ENCODE peak calls at places on chromosomes 7 and 10, in nine cellular contexts. One of them, this sample, is unnamed.
A peak's percentile ranks its signal among the peaks of the same experiment; 100 is the strongest.

GRCh38 chr7:4265056-4265455 is 417.0 kb upstream of the FOXK1 start:
- DNase-seq in ELF-1: peak; percentile 35
- DNase-seq in aorta: no peak
- DNase-seq in HS-5: no peak
- DNase-seq in 8988T: no peak
- DNase-seq in stimulated activated CD4-positive, alpha-beta T cell treated with anti-CD3 and anti-CD28 coated beads, Interleukin-2, amount 100 ng/mL, for 48 hours: no peak
- DNase-seq in activated CD4-positive, alpha-beta T cell treated with anti-CD3 and anti-CD28 coated beads for 36 hours: peak; percentile 17
- DNase-seq in neural crest cell: no peak
- DNase-seq in AG04450: no peak
- DNase-seq in this sample: no peak

GRCh38 chr7:117230276-117231046 is 92.4 kb downstream of the WNT2 start:
- DNase-seq in activated CD4-positive, alpha-beta T cell treated with anti-CD3 and anti-CD28 coated beads for 36 hours: no peak
- DNase-seq in 8988T: no peak
- DNase-seq in AG04450: peak; percentile 83
- DNase-seq in aorta: no peak
- DNase-seq in neural crest cell: no peak
- DNase-seq in ELF-1: no peak
- DNase-seq in HS-5: peak; percentile 48
- DNase-seq in stimulated activated CD4-positive, alpha-beta T cell treated with anti-CD3 and anti-CD28 coated beads, Interleukin-2, amount 100 ng/mL, for 48 hours: no peak
- DNase-seq in this sample: peak; percentile 95

GRCh38 chr7:14432936-14433335 is 443.5 kb upstream of the ETV1 start:
- DNase-seq in 8988T: no peak
- DNase-seq in ELF-1: peak; percentile 24
- DNase-seq in aorta: no peak
- DNase-seq in neural crest cell: no peak
- DNase-seq in stimulated activated CD4-positive, alpha-beta T cell treated with anti-CD3 and anti-CD28 coated beads, Interleukin-2, amount 100 ng/mL, for 48 hours: no peak
- DNase-seq in HS-5: no peak
- DNase-seq in activated CD4-positive, alpha-beta T cell treated with anti-CD3 and anti-CD28 coated beads for 36 hours: no peak
- DNase-seq in AG04450: no peak
- DNase-seq in this sample: no peak

GRCh38 chr7:121327671-121328070 is 1.1 kb upstream of the WNT16 start:
- DNase-seq in 8988T: no peak
- DNase-seq in ELF-1: no peak
- DNase-seq in neural crest cell: no peak
- DNase-seq in activated CD4-positive, alpha-beta T cell treated with anti-CD3 and anti-CD28 coated beads for 36 hours: no peak
- DNase-seq in HS-5: no peak
- DNase-seq in aorta: no peak
- DNase-seq in stimulated activated CD4-positive, alpha-beta T cell treated with anti-CD3 and anti-CD28 coated beads, Interleukin-2, amount 100 ng/mL, for 48 hours: no peak
- DNase-seq in AG04450: no peak
- DNase-seq in this sample: no peak

GRCh38 chr7:18262054-18262453 is 233.5 kb upstream of the HDAC9 start:
- DNase-seq in stimulated activated CD4-positive, alpha-beta T cell treated with anti-CD3 and anti-CD28 coated beads, Interleukin-2, amount 100 ng/mL, for 48 hours: no peak
- DNase-seq in neural crest cell: no peak
- DNase-seq in HS-5: no peak
- DNase-seq in 8988T: no peak
- DNase-seq in AG04450: no peak
- DNase-seq in activated CD4-positive, alpha-beta T cell treated with anti-CD3 and anti-CD28 coated beads for 36 hours: no peak
- DNase-seq in ELF-1: no peak
- DNase-seq in aorta: no peak
- DNase-seq in this sample: no peak

GRCh38 chr7:1192171-1192676 is 32.2 kb upstream of the ZFAND2A start:
- DNase-seq in ELF-1: no peak
- DNase-seq in aorta: no peak
- DNase-seq in AG04450: peak; percentile 76
- DNase-seq in stimulated activated CD4-positive, alpha-beta T cell treated with anti-CD3 and anti-CD28 coated beads, Interleukin-2, amount 100 ng/mL, for 48 hours: no peak
- DNase-seq in HS-5: peak; percentile 82
- DNase-seq in neural crest cell: no peak
- DNase-seq in activated CD4-positive, alpha-beta T cell treated with anti-CD3 and anti-CD28 coated beads for 36 hours: peak; percentile 46
- DNase-seq in 8988T: no peak
- DNase-seq in this sample: peak; percentile 81

GRCh38 chr10:3738855-3739350 is 46.1 kb downstream of the KLF6 start:
- DNase-seq in activated CD4-positive, alpha-beta T cell treated with anti-CD3 and anti-CD28 coated beads for 36 hours: no peak
- DNase-seq in ELF-1: no peak
- DNase-seq in 8988T: no peak
- DNase-seq in aorta: no peak
- DNase-seq in stimulated activated CD4-positive, alpha-beta T cell treated with anti-CD3 and anti-CD28 coated beads, Interleukin-2, amount 100 ng/mL, for 48 hours: no peak
- DNase-seq in AG04450: no peak
- DNase-seq in neural crest cell: no peak
- DNase-seq in HS-5: no peak
- DNase-seq in this sample: no peak

GRCh38 chr10:28075424-28075823 is 76.5 kb upstream of the ODAD2 start:
- DNase-seq in aorta: no peak
- DNase-seq in 8988T: no peak
- DNase-seq in neural crest cell: no peak
- DNase-seq in ELF-1: no peak
- DNase-seq in AG04450: no peak
- DNase-seq in activated CD4-positive, alpha-beta T cell treated with anti-CD3 and anti-CD28 coated beads for 36 hours: no peak
- DNase-seq in stimulated activated CD4-positive, alpha-beta T cell treated with anti-CD3 and anti-CD28 coated beads, Interleukin-2, amount 100 ng/mL, for 48 hours: no peak
- DNase-seq in HS-5: no peak
- DNase-seq in this sample: no peak

GRCh38 chr10:9211228-9211627 is 1156.7 kb downstream of the GATA3 start:
- DNase-seq in activated CD4-positive, alpha-beta T cell treated with anti-CD3 and anti-CD28 coated beads for 36 hours: no peak
- DNase-seq in ELF-1: no peak
- DNase-seq in 8988T: no peak
- DNase-seq in stimulated activated CD4-positive, alpha-beta T cell treated with anti-CD3 and anti-CD28 coated beads, Interleukin-2, amount 100 ng/mL, for 48 hours: no peak
- DNase-seq in HS-5: no peak
- DNase-seq in aorta: no peak
- DNase-seq in neural crest cell: no peak
- DNase-seq in AG04450: no peak
- DNase-seq in this sample: peak; percentile 22

GRCh38 chr10:47104101-47104707 is 193.0 kb downstream of the PTPN20 start:
- DNase-seq in aorta: no peak
- DNase-seq in ELF-1: no peak
- DNase-seq in HS-5: peak; percentile 16
- DNase-seq in neural crest cell: no peak
- DNase-seq in AG04450: peak; percentile 27
- DNase-seq in stimulated activated CD4-positive, alpha-beta T cell treated with anti-CD3 and anti-CD28 coated beads, Interleukin-2, amount 100 ng/mL, for 48 hours: no peak
- DNase-seq in 8988T: no peak
- DNase-seq in activated CD4-positive, alpha-beta T cell treated with anti-CD3 and anti-CD28 coated beads for 36 hours: no peak
- DNase-seq in this sample: peak; percentile 32

GRCh38 chr7:51150193-51150592 is 166.4 kb downstream of the COBL start:
- DNase-seq in aorta: no peak
- DNase-seq in AG04450: no peak
- DNase-seq in HS-5: no peak
- DNase-seq in stimulated activated CD4-positive, alpha-beta T cell treated with anti-CD3 and anti-CD28 coated beads, Interleukin-2, amount 100 ng/mL, for 48 hours: no peak
- DNase-seq in 8988T: no peak
- DNase-seq in ELF-1: no peak
- DNase-seq in neural crest cell: no peak
- DNase-seq in activated CD4-positive, alpha-beta T cell treated with anti-CD3 and anti-CD28 coated beads for 36 hours: no peak
- DNase-seq in this sample: no peak

GRCh38 chr7:94909023-94909466 is 1.7 kb downstream of the PPP1R9A start:
- DNase-seq in HS-5: no peak
- DNase-seq in aorta: no peak
- DNase-seq in stimulated activated CD4-positive, alpha-beta T cell treated with anti-CD3 and anti-CD28 coated beads, Interleukin-2, amount 100 ng/mL, for 48 hours: no peak
- DNase-seq in neural crest cell: no peak
- DNase-seq in AG04450: no peak
- DNase-seq in 8988T: no peak
- DNase-seq in ELF-1: no peak
- DNase-seq in activated CD4-positive, alpha-beta T cell treated with anti-CD3 and anti-CD28 coated beads for 36 hours: no peak
- DNase-seq in this sample: no peak

GRCh38 chr10:63798599-63799498 is 277.6 kb downstream of the REEP3 start:
- DNase-seq in 8988T: no peak
- DNase-seq in stimulated activated CD4-positive, alpha-beta T cell treated with anti-CD3 and anti-CD28 coated beads, Interleukin-2, amount 100 ng/mL, for 48 hours: no peak
- DNase-seq in neural crest cell: no peak
- DNase-seq in ELF-1: peak; percentile 4
- DNase-seq in aorta: peak; percentile 89
- DNase-seq in activated CD4-positive, alpha-beta T cell treated with anti-CD3 and anti-CD28 coated beads for 36 hours: peak; percentile 10
- DNase-seq in HS-5: peak; percentile 38
- DNase-seq in AG04450: peak; percentile 11
- DNase-seq in this sample: peak; percentile 96

GRCh38 chr7:81744389-81744788 is 25.5 kb downstream of the HGF start:
- DNase-seq in aorta: no peak
- DNase-seq in ELF-1: no peak
- DNase-seq in neural crest cell: no peak
- DNase-seq in 8988T: no peak
- DNase-seq in AG04450: no peak
- DNase-seq in HS-5: no peak
- DNase-seq in stimulated activated CD4-positive, alpha-beta T cell treated with anti-CD3 and anti-CD28 coated beads, Interleukin-2, amount 100 ng/mL, for 48 hours: no peak
- DNase-seq in activated CD4-positive, alpha-beta T cell treated with anti-CD3 and anti-CD28 coated beads for 36 hours: no peak
- DNase-seq in this sample: no peak

GRCh38 chr10:78367012-78367411 is 333.3 kb downstream of the RPS24 start:
- DNase-seq in neural crest cell: no peak
- DNase-seq in stimulated activated CD4-positive, alpha-beta T cell treated with anti-CD3 and anti-CD28 coated beads, Interleukin-2, amount 100 ng/mL, for 48 hours: no peak
- DNase-seq in ELF-1: peak; percentile 56
- DNase-seq in activated CD4-positive, alpha-beta T cell treated with anti-CD3 and anti-CD28 coated beads for 36 hours: no peak
- DNase-seq in HS-5: no peak
- DNase-seq in 8988T: no peak
- DNase-seq in AG04450: no peak
- DNase-seq in aorta: peak; percentile 65
- DNase-seq in this sample: no peak

GRCh38 chr10:32246685-32247084 is 100.3 kb downstream of the EPC1 start:
- DNase-seq in stimulated activated CD4-positive, alpha-beta T cell treated with anti-CD3 and anti-CD28 coated beads, Interleukin-2, amount 100 ng/mL, for 48 hours: no peak
- DNase-seq in activated CD4-positive, alpha-beta T cell treated with anti-CD3 and anti-CD28 coated beads for 36 hours: no peak
- DNase-seq in neural crest cell: no peak
- DNase-seq in HS-5: no peak
- DNase-seq in ELF-1: no peak
- DNase-seq in 8988T: no peak
- DNase-seq in AG04450: no peak
- DNase-seq in aorta: no peak
- DNase-seq in this sample: no peak

GRCh38 chr10:78552261-78552811 is 516.4 kb upstream of the ZMIZ1 start:
- DNase-seq in 8988T: no peak
- DNase-seq in activated CD4-positive, alpha-beta T cell treated with anti-CD3 and anti-CD28 coated beads for 36 hours: no peak
- DNase-seq in ELF-1: peak; percentile 45
- DNase-seq in aorta: peak; percentile 83
- DNase-seq in HS-5: no peak
- DNase-seq in neural crest cell: no peak
- DNase-seq in AG04450: peak; percentile 27
- DNase-seq in stimulated activated CD4-positive, alpha-beta T cell treated with anti-CD3 and anti-CD28 coated beads, Interleukin-2, amount 100 ng/mL, for 48 hours: no peak
- DNase-seq in this sample: peak; percentile 77

GRCh38 chr7:8638076-8638475 is 204.7 kb downstream of the NXPH1 start:
- DNase-seq in stimulated activated CD4-positive, alpha-beta T cell treated with anti-CD3 and anti-CD28 coated beads, Interleukin-2, amount 100 ng/mL, for 48 hours: no peak
- DNase-seq in ELF-1: no peak
- DNase-seq in activated CD4-positive, alpha-beta T cell treated with anti-CD3 and anti-CD28 coated beads for 36 hours: no peak
- DNase-seq in HS-5: no peak
- DNase-seq in neural crest cell: no peak
- DNase-seq in 8988T: no peak
- DNase-seq in aorta: no peak
- DNase-seq in AG04450: no peak
- DNase-seq in this sample: no peak

GRCh38 chr7:124856299-124856888 is 73.2 kb downstream of the POT1 start:
- DNase-seq in ELF-1: no peak
- DNase-seq in neural crest cell: no peak
- DNase-seq in aorta: no peak
- DNase-seq in HS-5: peak; percentile 8
- DNase-seq in AG04450: peak; percentile 13
- DNase-seq in stimulated activated CD4-positive, alpha-beta T cell treated with anti-CD3 and anti-CD28 coated beads, Interleukin-2, amount 100 ng/mL, for 48 hours: no peak
- DNase-seq in 8988T: no peak
- DNase-seq in activated CD4-positive, alpha-beta T cell treated with anti-CD3 and anti-CD28 coated beads for 36 hours: no peak
- DNase-seq in this sample: peak; percentile 50

GRCh38 chr10:57628592-57629284 is 639.0 kb downstream of the IPMK start:
- DNase-seq in aorta: no peak
- DNase-seq in AG04450: no peak
- DNase-seq in 8988T: no peak
- DNase-seq in activated CD4-positive, alpha-beta T cell treated with anti-CD3 and anti-CD28 coated beads for 36 hours: no peak
- DNase-seq in ELF-1: peak; percentile 57
- DNase-seq in stimulated activated CD4-positive, alpha-beta T cell treated with anti-CD3 and anti-CD28 coated beads, Interleukin-2, amount 100 ng/mL, for 48 hours: no peak
- DNase-seq in HS-5: no peak
- DNase-seq in neural crest cell: no peak
- DNase-seq in this sample: no peak

GRCh38 chr10:125977206-125977605 is 80.8 kb downstream of the FANK1 start:
- DNase-seq in stimulated activated CD4-positive, alpha-beta T cell treated with anti-CD3 and anti-CD28 coated beads, Interleukin-2, amount 100 ng/mL, for 48 hours: no peak
- DNase-seq in activated CD4-positive, alpha-beta T cell treated with anti-CD3 and anti-CD28 coated beads for 36 hours: no peak
- DNase-seq in neural crest cell: no peak
- DNase-seq in 8988T: no peak
- DNase-seq in ELF-1: peak; percentile 25
- DNase-seq in HS-5: no peak
- DNase-seq in aorta: no peak
- DNase-seq in AG04450: no peak
- DNase-seq in this sample: no peak

GRCh38 chr10:114395361-114396022 is 8.8 kb downstream of the AFAP1L2 start:
- DNase-seq in aorta: peak; percentile 44
- DNase-seq in AG04450: no peak
- DNase-seq in ELF-1: no peak
- DNase-seq in HS-5: no peak
- DNase-seq in activated CD4-positive, alpha-beta T cell treated with anti-CD3 and anti-CD28 coated beads for 36 hours: no peak
- DNase-seq in neural crest cell: no peak
- DNase-seq in 8988T: no peak
- DNase-seq in stimulated activated CD4-positive, alpha-beta T cell treated with anti-CD3 and anti-CD28 coated beads, Interleukin-2, amount 100 ng/mL, for 48 hours: no peak
- DNase-seq in this sample: no peak

GRCh38 chr7:151076863-151077704 is 3.5 kb downstream of the FASTK start:
- DNase-seq in aorta: no peak
- DNase-seq in stimulated activated CD4-positive, alpha-beta T cell treated with anti-CD3 and anti-CD28 coated beads, Interleukin-2, amount 100 ng/mL, for 48 hours: no peak
- DNase-seq in AG04450: no peak
- DNase-seq in HS-5: no peak
- DNase-seq in ELF-1: peak; percentile 66
- DNase-seq in 8988T: peak; percentile 84
- DNase-seq in activated CD4-positive, alpha-beta T cell treated with anti-CD3 and anti-CD28 coated beads for 36 hours: peak; percentile 49
- DNase-seq in neural crest cell: peak; percentile 47
- DNase-seq in this sample: peak; percentile 30

GRCh38 chr7:11450246-11450645 is 381.8 kb downstream of the THSD7A start:
- DNase-seq in activated CD4-positive, alpha-beta T cell treated with anti-CD3 and anti-CD28 coated beads for 36 hours: no peak
- DNase-seq in AG04450: no peak
- DNase-seq in aorta: no peak
- DNase-seq in neural crest cell: no peak
- DNase-seq in 8988T: no peak
- DNase-seq in stimulated activated CD4-positive, alpha-beta T cell treated with anti-CD3 and anti-CD28 coated beads, Interleukin-2, amount 100 ng/mL, for 48 hours: no peak
- DNase-seq in HS-5: no peak
- DNase-seq in ELF-1: no peak
- DNase-seq in this sample: no peak

GRCh38 chr7:106166651-106167342 is 54.7 kb upstream of the SYPL1 start:
- DNase-seq in HS-5: no peak
- DNase-seq in stimulated activated CD4-positive, alpha-beta T cell treated with anti-CD3 and anti-CD28 coated beads, Interleukin-2, amount 100 ng/mL, for 48 hours: peak; percentile 21
- DNase-seq in 8988T: no peak
- DNase-seq in AG04450: peak; percentile 66
- DNase-seq in ELF-1: peak; percentile 28
- DNase-seq in aorta: no peak
- DNase-seq in neural crest cell: peak; percentile 52
- DNase-seq in activated CD4-positive, alpha-beta T cell treated with anti-CD3 and anti-CD28 coated beads for 36 hours: peak; percentile 53
- DNase-seq in this sample: peak; percentile 85

GRCh38 chr7:33745934-33746333 is 159.4 kb upstream of the BMPER start:
- DNase-seq in HS-5: no peak
- DNase-seq in activated CD4-positive, alpha-beta T cell treated with anti-CD3 and anti-CD28 coated beads for 36 hours: no peak
- DNase-seq in aorta: no peak
- DNase-seq in 8988T: no peak
- DNase-seq in neural crest cell: no peak
- DNase-seq in AG04450: no peak
- DNase-seq in ELF-1: no peak
- DNase-seq in stimulated activated CD4-positive, alpha-beta T cell treated with anti-CD3 and anti-CD28 coated beads, Interleukin-2, amount 100 ng/mL, for 48 hours: no peak
- DNase-seq in this sample: peak; percentile 79

GRCh38 chr10:53315709-53316108 is 543.1 kb upstream of the MBL2 start:
- DNase-seq in HS-5: peak; percentile 16
- DNase-seq in ELF-1: no peak
- DNase-seq in stimulated activated CD4-positive, alpha-beta T cell treated with anti-CD3 and anti-CD28 coated beads, Interleukin-2, amount 100 ng/mL, for 48 hours: no peak
- DNase-seq in 8988T: no peak
- DNase-seq in AG04450: no peak
- DNase-seq in activated CD4-positive, alpha-beta T cell treated with anti-CD3 and anti-CD28 coated beads for 36 hours: no peak
- DNase-seq in neural crest cell: no peak
- DNase-seq in aorta: no peak
- DNase-seq in this sample: peak; percentile 3

This sample was measured in EH.